ENCODE peak calls at places on chromosomes 2 and 18, in ten cellular contexts. W is kidney; C is transverse colon; D is heart right ventricle; F is OCI-LY7; A is CD4-positive, alpha-beta memory T cell; Z is small intestine; B is left ventricle myocardium inferior; P is vagina; N is GM12878. L is an unnamed sample.

GRCh38 chr2:215624423-215624829 is 188.6 kb upstream of the FN1 start:
- DNase-seq in W (no peak), C (peak; percentile 29), D (no peak), F (no peak), A (no peak), Z (no peak), B (no peak), P (no peak), N (no peak), L (no peak)

GRCh38 chr2:141791521-141791920 is 339.3 kb downstream of the LRP1B start:
- DNase-seq in W (no peak), C (no peak), D (no peak), F (no peak), A (no peak), Z (no peak), B (no peak), P (no peak), N (no peak), L (no peak)

GRCh38 chr2:205835251-205835900 is 153.1 kb downstream of the NRP2 start:
- DNase-seq in W (no peak), C (no peak), D (no peak), F (no peak), A (no peak), Z (no peak), B (no peak), P (no peak), N (no peak), L (no peak)

GRCh38 chr18:44708451-44709083 is 27.9 kb downstream of the SETBP1 start:
- DNase-seq in W (no peak), C (no peak), D (no peak), F (no peak), A (no peak), Z (no peak), B (no peak), P (no peak), N (no peak), L (no peak)

GRCh38 chr2:144835634-144836351 is 315.9 kb upstream of the ZEB2 start:
- DNase-seq in W (no peak), C (no peak), D (no peak), F (no peak), A (no peak), Z (no peak), B (no peak), P (no peak), N (no peak), L (no peak)

GRCh38 chr2:72162574-72162973 is 14.9 kb upstream of the CYP26B1 start:
- DNase-seq in W (no peak), C (no peak), D (no peak), F (no peak), A (no peak), Z (no peak), B (no peak), P (peak; percentile 52), N (no peak), L (no peak)

GRCh38 chr2:45710468-45710867 is 59.0 kb downstream of the PRKCE start:
- DNase-seq in W (no peak), C (no peak), D (no peak), F (no peak), A (no peak), Z (no peak), B (no peak), P (no peak), N (no peak), L (no peak)

GRCh38 chr2:201975964-201976612 is 57.6 kb upstream of the FZD7 start:
- DNase-seq in W (no peak), C (no peak), D (no peak), F (no peak), A (no peak), Z (no peak), B (no peak), P (no peak), N (no peak), L (no peak)

GRCh38 chr2:162926501-162926900 is 87.9 kb upstream of the KCNH7 start:
- DNase-seq in W (no peak), C (no peak), D (no peak), F (no peak), A (no peak), Z (no peak), B (no peak), P (no peak), N (no peak), L (no peak)

GRCh38 chr2:162925595-162925994 is 87.0 kb upstream of the KCNH7 start:
- DNase-seq in W (no peak), C (no peak), D (no peak), F (no peak), A (no peak), Z (no peak), B (no peak), P (no peak), N (no peak), L (no peak)

GRCh38 chr2:162928356-162928755 is 89.8 kb upstream of the KCNH7 start:
- DNase-seq in W (no peak), C (no peak), D (no peak), F (no peak), A (no peak), Z (no peak), B (no peak), P (no peak), N (no peak), L (no peak)

GRCh38 chr2:162929571-162929970 is 91.0 kb upstream of the KCNH7 start:
- DNase-seq in W (no peak), C (no peak), D (no peak), F (no peak), A (no peak), Z (no peak), B (no peak), P (no peak), N (no peak), L (no peak)

DNA sequence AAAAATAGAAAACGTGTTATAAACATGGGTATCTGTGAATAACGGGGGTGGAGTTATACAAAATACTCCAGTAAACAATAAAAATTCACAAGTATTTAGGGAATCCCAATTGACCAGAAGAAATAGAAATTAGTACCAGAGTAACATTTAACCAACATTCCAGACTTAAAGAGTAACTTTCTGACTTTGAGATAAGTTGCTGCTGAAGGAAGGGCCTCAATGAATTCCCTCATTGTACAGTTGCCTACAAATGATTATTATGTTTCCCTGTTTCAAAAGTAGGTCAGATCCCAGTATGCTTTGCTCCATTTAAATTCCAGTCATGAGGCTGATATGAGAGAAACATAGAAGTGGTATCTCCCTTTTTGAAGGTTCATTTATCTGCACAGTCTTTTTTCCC is 88.3 kb upstream of the KCNH7 start:
- DNase-seq in W (no peak), C (no peak), D (no peak), F (no peak), A (no peak), Z (no peak), B (no peak), P (no peak), N (no peak), L (no peak)
- H3K27ac ChIP-seq in W (no peak overlapping the region), C (no peak overlapping the region), D (no peak overlapping the region), F (no peak overlapping the region), A (no peak overlapping the region), Z (no peak overlapping the region), B (no peak overlapping the region), P (no peak overlapping the region), N (no peak overlapping the region), L (no peak overlapping the region)

GRCh38 chr18:12014976-12015696 is 33.8 kb downstream of the IMPA2 start:
- DNase-seq in W (no peak), C (no peak), D (no peak), F (no peak), A (no peak), Z (no peak), B (no peak), P (no peak), N (no peak), L (peak; percentile 20)

GRCh38 chr18:12015697-12016062 is 34.4 kb downstream of the IMPA2 start:
- DNase-seq in W (peak; percentile 93), C (peak; percentile 85), D (peak; percentile 73), F (no peak), A (no peak), Z (peak; percentile 94), B (peak; percentile 72), P (no peak), N (no peak), L (peak; percentile 57)

GRCh38 chr18:12013186-12013916 is 32.0 kb downstream of the IMPA2 start:
- DNase-seq in W (peak; percentile 41), C (no peak), D (no peak), F (no peak), A (no peak), Z (no peak), B (no peak), P (no peak), N (no peak), L (no peak)

GRCh38 chr18:12014091-12014490 is 32.8 kb downstream of the IMPA2 start:
- DNase-seq in W (peak; percentile 51), C (no peak), D (no peak), F (no peak), A (no peak), Z (no peak), B (no peak), P (no peak), N (no peak), L (no peak)

DNA sequence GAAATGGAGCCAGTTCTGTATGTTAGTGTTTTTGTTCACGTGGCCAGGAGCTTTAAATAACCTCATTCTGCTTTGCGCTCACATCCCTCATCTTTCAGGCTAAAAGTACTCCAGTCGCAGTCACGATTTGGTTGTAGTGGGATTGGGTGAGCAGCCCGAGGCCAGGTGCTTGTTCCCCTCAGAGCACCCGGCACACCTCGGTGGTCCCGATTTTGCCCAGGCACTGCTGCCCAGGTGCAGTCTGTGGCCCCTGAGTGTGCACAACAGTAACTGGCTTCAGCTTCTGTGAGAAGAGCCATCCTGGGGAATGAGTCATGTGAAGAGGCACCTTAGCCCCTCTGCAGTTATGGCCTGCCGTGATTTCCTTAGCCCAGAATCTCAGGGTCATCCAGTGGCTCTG is 33.2 kb downstream of the IMPA2 start:
- DNase-seq in W (peak; percentile 70), C (no peak), D (no peak), F (no peak), A (no peak), Z (no peak), B (no peak), P (no peak), N (no peak), L (no peak)
- H3K4me1 ChIP-seq in W (peaks cover 42% of the 10 kb centered on the region), C (peaks cover 55% of the 10 kb centered on the region), D (peaks cover 18% of the 10 kb centered on the region), F (no peaks in the 10 kb centered on the region), A (no peaks in the 10 kb centered on the region), Z (no peaks in the 10 kb centered on the region), B (peaks cover 57% of the 10 kb centered on the region), P (peaks cover 37% of the 10 kb centered on the region), N (no peaks in the 10 kb centered on the region), L (peaks cover 8% of the 10 kb centered on the region)

GRCh38 chr2:8144131-8144631 is 537.7 kb upstream of the ID2 start:
- DNase-seq in W (no peak), C (no peak), D (no peak), F (no peak), A (no peak), Z (peak; percentile 63), B (no peak), P (no peak), N (no peak), L (no peak)
- H3K27ac ChIP-seq in W (no peak overlapping the region), C (no peak overlapping the region), D (no peak overlapping the region), F (no peak overlapping the region), A (no peak overlapping the region), Z (no peak overlapping the region), B (no peak overlapping the region), P (no peak overlapping the region), N (no peak overlapping the region), L (no peak overlapping the region)

GRCh38 chr18:24157855-24158254 is 19.0 kb downstream of the CABYR start:
- DNase-seq in W (no peak), C (no peak), D (no peak), F (no peak), A (no peak), Z (no peak), B (no peak), P (no peak), N (no peak), L (no peak)

DNA sequence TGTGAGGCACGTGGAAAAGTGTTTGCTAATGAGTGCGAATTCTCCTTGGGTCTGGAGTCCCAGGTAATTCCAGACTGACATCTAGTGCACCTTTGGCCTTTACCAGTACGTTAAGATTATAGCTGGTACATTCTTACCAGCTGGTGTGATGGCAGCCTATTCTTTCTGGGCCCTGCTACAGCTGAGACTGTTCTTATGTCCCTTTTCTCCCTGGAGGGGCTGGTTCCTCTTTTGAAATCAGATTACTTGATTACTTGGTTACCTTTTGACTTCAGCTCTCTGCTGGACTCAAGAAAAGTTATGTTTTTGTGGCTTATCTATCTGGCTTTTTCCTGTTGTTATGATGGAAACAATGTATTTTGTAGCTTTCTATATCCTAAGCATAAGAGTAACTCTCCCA is 14.5 kb downstream of the CABYR start:
- DNase-seq in W (no peak), C (no peak), D (no peak), F (no peak), A (no peak), Z (no peak), B (no peak), P (no peak), N (no peak), L (no peak)
- H3K4me1 ChIP-seq in W (no peaks in the 10 kb centered on the region), C (no peaks in the 10 kb centered on the region), D (no peaks in the 10 kb centered on the region), F (no peaks in the 10 kb centered on the region), A (no peaks in the 10 kb centered on the region), Z (no peaks in the 10 kb centered on the region), B (no peaks in the 10 kb centered on the region), P (no peaks in the 10 kb centered on the region), N (no peaks in the 10 kb centered on the region), L (peaks cover 5% of the 10 kb centered on the region)

L was measured in cardiac muscle cell.